ENCODE peak calls at places on chromosomes 6 and 20, in nine cellular contexts. One of them, this sample, is unnamed.

GRCh38 chr20:59753836-59754235 is 149.5 kb downstream of the PHACTR3 start:
- DNase-seq in Calu3: no peak
- DNase-seq in NCI-H510A treated with DMSO at 0.1 percent for 48 hours: no peak
- DNase-seq in NCI-H69: no peak
- DNase-seq in AG09309: no peak
- DNase-seq in pancreas: no peak
- DNase-seq in dorsolateral prefrontal cortex: no peak
- DNase-seq in EH: no peak
- DNase-seq in RCC 7860: no peak
- DNase-seq in this sample: no peak

GRCh38 chr20:61753196-61753942 is 312.3 kb downstream of the TAF4 start:
- DNase-seq in AG09309: peak; percentile 37
- DNase-seq in dorsolateral prefrontal cortex: no peak
- DNase-seq in NCI-H510A treated with DMSO at 0.1 percent for 48 hours: no peak
- DNase-seq in pancreas: no peak
- DNase-seq in RCC 7860: no peak
- DNase-seq in EH: peak; percentile 60
- DNase-seq in Calu3: peak; percentile 16
- DNase-seq in NCI-H69: no peak
- DNase-seq in this sample: no peak

GRCh38 chr6:104558746-104559145 is 301.0 kb downstream of the HACE1 start:
- DNase-seq in Calu3: no peak
- DNase-seq in pancreas: no peak
- DNase-seq in AG09309: peak; percentile 8
- DNase-seq in NCI-H510A treated with DMSO at 0.1 percent for 48 hours: no peak
- DNase-seq in dorsolateral prefrontal cortex: no peak
- DNase-seq in RCC 7860: no peak
- DNase-seq in NCI-H69: no peak
- DNase-seq in EH: peak; percentile 51
- DNase-seq in this sample: no peak

GRCh38 chr6:21598662-21599061 is 5.1 kb downstream of the SOX4 start:
- DNase-seq in NCI-H69: no peak
- DNase-seq in Calu3: no peak
- DNase-seq in pancreas: no peak
- DNase-seq in EH: peak; percentile 26
- DNase-seq in dorsolateral prefrontal cortex: no peak
- DNase-seq in RCC 7860: peak; percentile 15
- DNase-seq in AG09309: no peak
- DNase-seq in NCI-H510A treated with DMSO at 0.1 percent for 48 hours: no peak
- DNase-seq in this sample: no peak

GRCh38 chr20:36929290-36929689 is 22.2 kb downstream of the SAMHD1 start:
- DNase-seq in NCI-H69: no peak
- DNase-seq in Calu3: no peak
- DNase-seq in pancreas: no peak
- DNase-seq in EH: peak; percentile 74
- DNase-seq in RCC 7860: peak; percentile 31
- DNase-seq in AG09309: no peak
- DNase-seq in NCI-H510A treated with DMSO at 0.1 percent for 48 hours: no peak
- DNase-seq in dorsolateral prefrontal cortex: no peak
- DNase-seq in this sample: no peak

GRCh38 chr6:137543114-137543513 is 48.9 kb upstream of the OLIG3 start:
- DNase-seq in pancreas: no peak
- DNase-seq in EH: no peak
- DNase-seq in NCI-H510A treated with DMSO at 0.1 percent for 48 hours: no peak
- DNase-seq in Calu3: no peak
- DNase-seq in RCC 7860: no peak
- DNase-seq in AG09309: no peak
- DNase-seq in NCI-H69: peak; percentile 72
- DNase-seq in dorsolateral prefrontal cortex: no peak
- DNase-seq in this sample: no peak

GRCh38 chr6:53326372-53327016 is 22.3 kb downstream of the ELOVL5 start:
- DNase-seq in NCI-H510A treated with DMSO at 0.1 percent for 48 hours: no peak
- DNase-seq in NCI-H69: peak; percentile 66
- DNase-seq in RCC 7860: peak; percentile 89
- DNase-seq in dorsolateral prefrontal cortex: no peak
- DNase-seq in Calu3: peak; percentile 41
- DNase-seq in pancreas: no peak
- DNase-seq in EH: peak; percentile 99
- DNase-seq in AG09309: peak; percentile 97
- DNase-seq in this sample: no peak

GRCh38 chr6:14059791-14060436 is 57.7 kb upstream of the CD83 start:
- DNase-seq in pancreas: peak; percentile 74
- DNase-seq in Calu3: peak; percentile 73
- DNase-seq in EH: no peak
- DNase-seq in NCI-H510A treated with DMSO at 0.1 percent for 48 hours: peak; percentile 64
- DNase-seq in NCI-H69: peak; percentile 92
- DNase-seq in dorsolateral prefrontal cortex: peak; percentile 33
- DNase-seq in RCC 7860: peak; percentile 59
- DNase-seq in AG09309: no peak
- DNase-seq in this sample: no peak

GRCh38 chr6:20319520-20320357 is 81.9 kb upstream of the E2F3 start:
- DNase-seq in pancreas: no peak
- DNase-seq in NCI-H69: peak; percentile 24
- DNase-seq in AG09309: no peak
- DNase-seq in EH: no peak
- DNase-seq in Calu3: no peak
- DNase-seq in dorsolateral prefrontal cortex: no peak
- DNase-seq in NCI-H510A treated with DMSO at 0.1 percent for 48 hours: no peak
- DNase-seq in RCC 7860: no peak
- DNase-seq in this sample: no peak

GRCh38 chr20:7496394-7497111 is 443.7 kb downstream of the HAO1 start:
- DNase-seq in Calu3: no peak
- DNase-seq in NCI-H510A treated with DMSO at 0.1 percent for 48 hours: no peak
- DNase-seq in AG09309: no peak
- DNase-seq in pancreas: no peak
- DNase-seq in NCI-H69: no peak
- DNase-seq in RCC 7860: peak; percentile 36
- DNase-seq in dorsolateral prefrontal cortex: no peak
- DNase-seq in EH: no peak
- DNase-seq in this sample: no peak

GRCh38 chr20:52958206-52958605 is 14.0 kb upstream of the TSHZ2 start:
- DNase-seq in EH: no peak
- DNase-seq in RCC 7860: peak; percentile 24
- DNase-seq in AG09309: no peak
- DNase-seq in Calu3: no peak
- DNase-seq in dorsolateral prefrontal cortex: no peak
- DNase-seq in NCI-H69: peak; percentile 25
- DNase-seq in NCI-H510A treated with DMSO at 0.1 percent for 48 hours: no peak
- DNase-seq in pancreas: no peak
- DNase-seq in this sample: no peak

GRCh38 chr20:63357921-63358905 is 2.9 kb downstream of the CHRNA4 start:
- DNase-seq in RCC 7860: no peak
- DNase-seq in dorsolateral prefrontal cortex: no peak
- DNase-seq in Calu3: no peak
- DNase-seq in NCI-H69: peak; percentile 87
- DNase-seq in pancreas: peak; percentile 81
- DNase-seq in NCI-H510A treated with DMSO at 0.1 percent for 48 hours: no peak
- DNase-seq in EH: no peak
- DNase-seq in AG09309: no peak
- DNase-seq in this sample: no peak

GRCh38 chr6:162187168-162187935 is 540.2 kb downstream of the PRKN start:
- DNase-seq in NCI-H69: no peak
- DNase-seq in EH: no peak
- DNase-seq in pancreas: no peak
- DNase-seq in Calu3: no peak
- DNase-seq in NCI-H510A treated with DMSO at 0.1 percent for 48 hours: no peak
- DNase-seq in dorsolateral prefrontal cortex: no peak
- DNase-seq in AG09309: no peak
- DNase-seq in RCC 7860: no peak
- DNase-seq in this sample: no peak

GRCh38 chr6:20978176-20978614 is 443.9 kb downstream of the CDKAL1 start:
- DNase-seq in dorsolateral prefrontal cortex: no peak
- DNase-seq in NCI-H510A treated with DMSO at 0.1 percent for 48 hours: no peak
- DNase-seq in AG09309: peak; percentile 60
- DNase-seq in Calu3: no peak
- DNase-seq in EH: peak; percentile 52
- DNase-seq in pancreas: no peak
- DNase-seq in RCC 7860: no peak
- DNase-seq in NCI-H69: peak; percentile 69
- DNase-seq in this sample: no peak

This sample was measured in type B pancreatic cell.